ENCODE peak calls at places on chromosomes 6 and 20, in ten cellular contexts. R is tibial artery, L is glutamatergic neuron, K is sciatic nerve, G is KBM-7, Y is amygdala, V is esophagus squamous epithelium, J is foreskin fibroblast, X is amniotic stem cell, D is iPS-NIHi11. E is an unnamed sample.

GRCh38 chr6:35719830-35720733 is 16.8 kb upstream of the ARMC12 start:
- DNase-seq in R (peak; percentile 87), L (peak; percentile 45), K (peak; percentile 65), G (peak; percentile 87), Y (peak; percentile 25), V (no peak), J (peak; percentile 69), X (no peak), D (peak; percentile 34), E (peak; percentile 64)

GRCh38 chr20:25037288-25038102 is 20.4 kb downstream of the ACSS1 start:
- DNase-seq in R (peak; percentile 87), L (no peak), K (no peak), G (peak; percentile 58), Y (no peak), V (no peak), J (no peak), X (no peak), D (no peak), E (no peak)

GRCh38 chr6:45054610-45055009 is 273.5 kb upstream of the RUNX2 start:
- DNase-seq in R (no peak), L (no peak), K (no peak), G (no peak), Y (no peak), V (no peak), J (no peak), X (no peak), D (no peak), E (no peak)

GRCh38 chr20:36097751-36098151 is 56.8 kb upstream of the EPB41L1 start:
- DNase-seq in R (no peak), L (no peak), K (no peak), G (no peak), Y (no peak), V (no peak), J (no peak), X (no peak), D (peak; percentile 66), E (no peak)

GRCh38 chr20:44765647-44766367 is 20.1 kb downstream of the KCNK15 start:
- DNase-seq in R (no peak), L (no peak), K (no peak), G (no peak), Y (no peak), V (no peak), J (no peak), X (no peak), D (peak; percentile 41), E (no peak)

GRCh38 chr6:43786664-43787329 is 16.8 kb downstream of the VEGFA start:
- DNase-seq in R (no peak), L (no peak), K (no peak), G (no peak), Y (no peak), V (no peak), J (peak; percentile 54), X (no peak), D (no peak), E (no peak)

GRCh38 chr6:163182696-163183095 is 231.8 kb upstream of the QKI start:
- DNase-seq in R (no peak), L (no peak), K (no peak), G (no peak), Y (no peak), V (no peak), J (no peak), X (no peak), D (no peak), E (no peak)

GRCh38 chr6:41694815-41695536 is 40.4 kb downstream of the TFEB start:
- DNase-seq in R (no peak), L (no peak), K (no peak), G (no peak), Y (no peak), V (no peak), J (peak; percentile 62), X (no peak), D (no peak), E (no peak)

GRCh38 chr6:167750956-167751358 is 75.8 kb upstream of the AFDN start:
- DNase-seq in R (peak; percentile 77), L (no peak), K (no peak), G (no peak), Y (no peak), V (no peak), J (no peak), X (no peak), D (peak; percentile 89), E (no peak)

GRCh38 chr6:119110601-119111548 is 32.4 kb upstream of the FAM184A start:
- DNase-seq in R (no peak), L (no peak), K (no peak), G (peak; percentile 80), Y (peak; percentile 13), V (no peak), J (peak; percentile 74), X (peak; percentile 20), D (peak; percentile 45), E (peak; percentile 24)

GRCh38 chr6:155341130-155341828 is 27.0 kb upstream of the TFB1M start:
- DNase-seq in R (no peak), L (no peak), K (no peak), G (no peak), Y (no peak), V (no peak), J (peak; percentile 10), X (no peak), D (no peak), E (no peak)

GRCh38 chr20:3815703-3816315 is 4.5 kb upstream of the AP5S1 start:
- DNase-seq in R (no peak), L (no peak), K (no peak), G (no peak), Y (no peak), V (no peak), J (no peak), X (no peak), D (no peak), E (no peak)

GRCh38 chr20:44901972-44902371 is 7.9 kb upstream of the PABPC1L start:
- DNase-seq in R (no peak), L (no peak), K (no peak), G (no peak), Y (peak; percentile 43), V (no peak), J (peak; percentile 72), X (no peak), D (no peak), E (no peak)

GRCh38 chr6:28884423-28885148 is 39.2 kb downstream of the TRIM27 start:
- DNase-seq in R (no peak), L (no peak), K (no peak), G (peak; percentile 84), Y (no peak), V (no peak), J (no peak), X (no peak), D (no peak), E (no peak)

E was measured in nucleus accumbens.